ENCODE peak calls at places on chromosomes 16 and 17, in four cellular contexts. B is effector memory CD8-positive, alpha-beta T cell; U is activated CD8-positive, alpha-beta T cell treated with anti-CD3 and anti-CD28 coated beads, Interleukin-2, amount 10 ng/mL, durations not matched to agents 7 days and 5 days; P is NCI-H1930. T is an unnamed sample.

GRCh38 chr17:71192848-71193247 is 928.0 kb upstream of the SOX9 start:
- DNase-seq in P (no peak), B (no peak), U (no peak), T (no peak)

GRCh38 chr17:41343031-41343430 is 7.6 kb downstream of the KRT33A start:
- DNase-seq in B (no peak), U (no peak), P (no peak), T (no peak)

GRCh38 chr16:21167360-21167759 is 8.9 kb downstream of the LDAF1 start:
- DNase-seq in B (no peak), P (no peak), U (no peak), T (no peak)

GRCh38 chr16:14362774-14363371 is 267.2 kb downstream of the PARN start:
- DNase-seq in P (no peak), U (no peak), B (no peak), T (no peak)

GRCh38 chr17:12730931-12731521 is 58.3 kb upstream of the ARHGAP44 start:
- DNase-seq in B (no peak), U (no peak), P (no peak), T (no peak)

GRCh38 chr17:7217113-7217987 is 2.3 kb downstream of the DLG4 start:
- DNase-seq in U (no peak), P (no peak), B (no peak), T (peak)

GRCh38 chr16:66637806-66638205 is 33.3 kb downstream of the CMTM3 start:
- DNase-seq in U (no peak), B (no peak), P (no peak), T (no peak)

GRCh38 chr16:22855231-22855630 is 41.3 kb downstream of the HS3ST2 start:
- DNase-seq in P (no peak), U (no peak), B (no peak), T (no peak)

GRCh38 chr16:70691223-70692129 is 5.6 kb upstream of the MTSS2 start:
- DNase-seq in B (no peak), P (no peak), U (no peak), T (no peak)

GRCh38 chr16:72848759-72849664 is 198.9 kb downstream of the ZFHX3 start:
- DNase-seq in B (no peak), P (peak), U (no peak), T (peak)

GRCh38 chr17:36602924-36603384 is 1.6 kb downstream of the MRM1 start:
- DNase-seq in B (peak), U (peak), P (peak), T (peak)

GRCh38 chr16:2719328-2720062 is 529 bp downstream of the PRSS27 start:
- DNase-seq in B (no peak), U (no peak), P (no peak), T (no peak)

GRCh38 chr16:6250516-6250915 is 1082.1 kb upstream of the RBFOX1 start:
- DNase-seq in B (no peak), U (no peak), P (no peak), T (no peak)

GRCh38 chr16:80084163-80084562 is 456.6 kb upstream of the DYNLRB2 start:
- DNase-seq in P (no peak), B (no peak), U (no peak), T (no peak)

T was measured in DMS79.